ENCODE peak calls at places on chromosome 1, in five cellular contexts. C, P, V, W and Z are unnamed samples.

GRCh38 chr1:34870395-34870794 is 10.8 kb upstream of the SMIM12 start:
- DNase-seq in C (peak; percentile 34), P (no peak), V (no peak), W (no peak), Z (no peak)

GRCh38 chr1:3803905-3804626 is 7.8 kb upstream of the LRRC47 start:
- DNase-seq in C (no peak), P (no peak), V (no peak), W (no peak), Z (no peak)

GRCh38 chr1:2493691-2494322 is 17.7 kb downstream of the PLCH2 start:
- DNase-seq in C (no peak), P (peak; percentile 52), V (no peak), W (no peak), Z (no peak)

GRCh38 chr1:92848201-92848600 is 16.4 kb downstream of the RPL5 start:
- DNase-seq in C (no peak), P (no peak), V (no peak), W (no peak), Z (no peak)

GRCh38 chr1:21308847-21309652 is 18.8 kb upstream of the ECE1 start:
- DNase-seq in C (peak; percentile 52), P (no peak), V (no peak), W (peak; percentile 59), Z (no peak)

GRCh38 chr1:196209983-196210382 is 398.3 kb downstream of the KCNT2 start:
- DNase-seq in C (no peak), P (no peak), V (no peak), W (no peak), Z (no peak)

GRCh38 chr1:59819566-59820438 is 5.1 kb downstream of the HOOK1 start:
- DNase-seq in C (no peak), P (no peak), V (no peak), W (no peak), Z (no peak)

GRCh38 chr1:233673146-233673946 is 59.4 kb downstream of the KCNK1 start:
- DNase-seq in C (no peak), P (no peak), V (no peak), W (no peak), Z (no peak)

GRCh38 chr1:34695580-34695979 is 59.3 kb upstream of the GJB5 start:
- DNase-seq in C (no peak), P (no peak), V (no peak), W (no peak), Z (no peak)

GRCh38 chr1:46903481-46903880 is 37.8 kb downstream of the CYP4A11 start:
- DNase-seq in C (no peak), P (no peak), V (no peak), W (no peak), Z (no peak)

GRCh38 chr1:192682335-192682734 is 46.4 kb downstream of the RGS13 start:
- DNase-seq in C (no peak), P (no peak), V (no peak), W (no peak), Z (no peak)

GRCh38 chr1:89900791-89901708 is 80.2 kb downstream of the LRRC8D start:
- DNase-seq in C (no peak), P (peak; percentile 9), V (no peak), W (no peak), Z (no peak)
- H3K27ac ChIP-seq in C (peak overlapping the region; percentile 35), P (no peak overlapping the region), V (no peak overlapping the region), W (no peak overlapping the region), Z (no peak overlapping the region)

GRCh38 chr1:198598796-198599321 is 40.0 kb upstream of the PTPRC start:
- DNase-seq in C (no peak), P (peak; percentile 99), V (no peak), W (no peak), Z (no peak)
- H3K27ac ChIP-seq in C (no peak overlapping the region), P (peak overlapping the region; percentile 90), V (no peak overlapping the region), W (no peak overlapping the region), Z (no peak overlapping the region)

GRCh38 chr1:87783315-87783714 is 454.6 kb downstream of the LMO4 start:
- DNase-seq in C (no peak), P (no peak), V (no peak), W (no peak), Z (no peak)

GRCh38 chr1:87786861-87787548 is 458.3 kb downstream of the LMO4 start:
- DNase-seq in C (no peak), P (no peak), V (no peak), W (no peak), Z (no peak)

GRCh38 chr1:87786218-87786617 is 457.5 kb downstream of the LMO4 start:
- DNase-seq in C (no peak), P (no peak), V (no peak), W (no peak), Z (no peak)

GRCh38 chr1:87790756-87791155 is 462.1 kb downstream of the LMO4 start:
- DNase-seq in C (no peak), P (no peak), V (no peak), W (no peak), Z (no peak)

GRCh38 chr1:87787551-87787950 is 458.9 kb downstream of the LMO4 start:
- DNase-seq in C (no peak), P (no peak), V (no peak), W (no peak), Z (no peak)
- H3K27ac ChIP-seq in C (no peak overlapping the region), P (no peak overlapping the region), V (no peak overlapping the region), W (no peak overlapping the region), Z (no peak overlapping the region)

DNA sequence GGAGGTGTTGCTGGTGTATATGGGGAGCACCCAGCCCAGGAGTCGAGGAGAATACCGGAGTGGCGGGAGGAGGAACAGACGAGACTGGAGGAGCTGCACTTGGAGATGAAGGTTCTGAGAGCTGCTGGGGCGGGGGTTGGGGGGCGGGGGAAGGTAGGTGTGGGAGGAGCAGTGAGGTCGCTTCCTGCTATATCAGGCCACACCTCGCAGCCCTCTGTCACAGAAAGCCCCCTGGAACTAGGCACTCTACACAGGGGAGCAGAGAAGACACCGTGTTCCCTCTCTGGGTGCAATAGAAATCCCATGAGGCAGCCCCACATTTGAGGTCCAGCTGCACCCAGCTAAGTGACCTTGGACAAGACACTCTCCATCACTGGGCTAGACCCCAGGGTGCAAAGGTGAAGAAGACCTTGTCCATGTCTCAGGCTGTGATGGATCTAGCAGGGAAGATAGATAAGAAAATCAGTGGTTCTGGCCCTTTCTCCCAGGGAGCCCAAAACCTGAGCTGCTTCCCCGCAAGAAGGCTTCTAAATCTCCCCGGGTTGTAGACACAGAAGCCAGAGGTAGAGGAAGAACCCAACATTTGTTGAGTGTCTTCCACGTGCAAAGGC is 155.8 kb upstream of the EDN2 start:
- DNase-seq in C (no peak), P (no peak), V (no peak), W (no peak), Z (no peak)
- H3K27ac ChIP-seq in C (no peak overlapping the region), P (no peak overlapping the region), V (no peak overlapping the region), W (no peak overlapping the region), Z (no peak overlapping the region)

DNA sequence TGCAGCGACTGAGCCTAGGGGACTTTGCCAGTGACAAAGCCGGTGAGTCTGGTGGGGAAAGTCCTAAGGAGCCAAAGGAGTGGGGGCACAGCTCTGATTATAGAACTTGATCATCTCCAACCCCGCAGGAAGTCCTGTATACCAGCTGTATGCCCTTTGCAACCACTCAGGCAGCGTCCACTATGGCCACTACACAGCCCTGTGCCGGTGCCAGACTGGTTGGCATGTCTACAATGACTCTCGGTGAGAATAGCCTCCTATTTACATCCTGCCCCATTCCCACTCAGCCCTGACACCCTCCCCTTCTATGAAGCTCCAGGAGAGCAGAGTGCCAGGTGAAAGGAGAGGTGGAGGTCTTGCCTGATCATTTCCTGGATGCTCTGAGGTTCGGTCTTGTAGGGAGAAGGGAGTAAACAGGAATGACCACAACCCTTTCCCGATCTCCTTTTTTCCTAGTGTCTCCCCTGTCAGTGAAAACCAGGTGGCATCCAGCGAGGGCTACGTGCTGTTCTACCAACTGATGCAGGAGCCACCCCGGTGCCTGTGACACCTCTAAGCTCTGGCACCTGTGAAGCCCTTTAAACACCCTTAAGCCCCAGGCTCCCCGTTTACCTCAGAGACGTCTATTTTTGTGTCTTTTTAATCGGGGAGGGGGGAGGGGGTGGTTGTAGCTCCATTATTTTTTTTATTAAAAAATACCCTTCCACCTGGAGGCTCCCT is 1.2 kb upstream of the PPOX start:
- DNase-seq in C (no peak), P (no peak), V (no peak), W (no peak), Z (no peak)
- H3K27ac ChIP-seq in C (no peak overlapping the region), P (peak overlapping the region; percentile 57), V (peak overlapping the region; percentile 94), W (peak overlapping the region; percentile 87), Z (peak overlapping the region; percentile 81)

DNA sequence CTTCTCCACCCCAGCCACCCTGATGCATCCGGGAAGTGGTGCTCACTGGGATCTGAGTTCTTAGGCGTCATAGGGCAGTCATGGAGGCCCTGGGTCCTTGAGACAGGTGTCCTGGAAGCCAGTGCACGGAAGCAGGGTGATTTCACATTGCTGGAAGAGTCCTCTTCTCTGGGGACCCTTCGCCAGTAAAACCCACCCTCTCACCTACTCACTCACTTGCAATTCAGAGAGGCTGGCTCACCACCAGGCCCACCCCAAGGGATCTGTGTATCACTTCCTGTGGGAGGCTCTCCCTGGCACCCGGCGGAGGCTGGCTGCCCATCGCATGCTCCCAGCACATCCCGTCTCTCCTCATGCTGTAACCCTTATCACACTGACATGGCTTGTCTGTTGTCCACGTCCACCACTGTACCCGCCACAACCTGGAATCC is 40.2 kb upstream of the EPS8L3 start:
- DNase-seq in C (no peak), P (no peak), V (no peak), W (no peak), Z (no peak)
- H3K27ac ChIP-seq in C (no peak overlapping the region), P (no peak overlapping the region), V (no peak overlapping the region), W (no peak overlapping the region), Z (no peak overlapping the region)